ENCODE peak calls at places on chromosomes 2 and 18, in eight cellular contexts. One of them, this sample, is unnamed.

GRCh38 chr18:79522451-79523220 is 126.9 kb downstream of the NFATC1 start:
- DNase-seq in globus pallidus: no peak
- DNase-seq in hepatocyte: no peak
- DNase-seq in left cardiac atrium: no peak
- DNase-seq in NCI-H2081: no peak
- DNase-seq in stimulated activated CD4-positive, alpha-beta T cell treated with anti-CD3 and anti-CD28 coated beads, Interleukin-4, amount 100 ng/mL, for 48 hours: peak
- DNase-seq in glutamatergic neuron: no peak
- DNase-seq in T-cell: peak
- DNase-seq in this sample: peak

GRCh38 chr2:241040811-241041334 is 42.5 kb downstream of the SNED1 start:
- DNase-seq in globus pallidus: no peak
- DNase-seq in hepatocyte: no peak
- DNase-seq in left cardiac atrium: no peak
- DNase-seq in NCI-H2081: peak
- DNase-seq in stimulated activated CD4-positive, alpha-beta T cell treated with anti-CD3 and anti-CD28 coated beads, Interleukin-4, amount 100 ng/mL, for 48 hours: no peak
- DNase-seq in glutamatergic neuron: no peak
- DNase-seq in T-cell: no peak
- DNase-seq in this sample: no peak

GRCh38 chr2:237411683-237412349 is 2.1 kb downstream of the COL6A3 start:
- DNase-seq in globus pallidus: no peak
- DNase-seq in hepatocyte: peak
- DNase-seq in left cardiac atrium: no peak
- DNase-seq in NCI-H2081: no peak
- DNase-seq in stimulated activated CD4-positive, alpha-beta T cell treated with anti-CD3 and anti-CD28 coated beads, Interleukin-4, amount 100 ng/mL, for 48 hours: no peak
- DNase-seq in glutamatergic neuron: no peak
- DNase-seq in T-cell: no peak
- DNase-seq in this sample: no peak

GRCh38 chr18:34971313-34971712 is 69.9 kb upstream of the MAPRE2 start:
- DNase-seq in globus pallidus: no peak
- DNase-seq in hepatocyte: no peak
- DNase-seq in left cardiac atrium: no peak
- DNase-seq in NCI-H2081: no peak
- DNase-seq in stimulated activated CD4-positive, alpha-beta T cell treated with anti-CD3 and anti-CD28 coated beads, Interleukin-4, amount 100 ng/mL, for 48 hours: no peak
- DNase-seq in glutamatergic neuron: no peak
- DNase-seq in T-cell: no peak
- DNase-seq in this sample: no peak

GRCh38 chr2:142130111-142131015 is 453 bp downstream of the LRP1B start:
- DNase-seq in globus pallidus: no peak
- DNase-seq in hepatocyte: peak
- DNase-seq in left cardiac atrium: peak
- DNase-seq in NCI-H2081: peak
- DNase-seq in stimulated activated CD4-positive, alpha-beta T cell treated with anti-CD3 and anti-CD28 coated beads, Interleukin-4, amount 100 ng/mL, for 48 hours: no peak
- DNase-seq in glutamatergic neuron: peak
- DNase-seq in T-cell: no peak
- DNase-seq in this sample: peak

GRCh38 chr2:73085691-73086090 is 14.2 kb upstream of the SFXN5 start:
- DNase-seq in globus pallidus: peak
- DNase-seq in hepatocyte: peak
- DNase-seq in left cardiac atrium: peak
- DNase-seq in NCI-H2081: peak
- DNase-seq in stimulated activated CD4-positive, alpha-beta T cell treated with anti-CD3 and anti-CD28 coated beads, Interleukin-4, amount 100 ng/mL, for 48 hours: peak
- DNase-seq in glutamatergic neuron: peak
- DNase-seq in T-cell: peak
- DNase-seq in this sample: peak

GRCh38 chr2:199148076-199148845 is 309.5 kb downstream of the SATB2 start:
- DNase-seq in globus pallidus: no peak
- DNase-seq in hepatocyte: no peak
- DNase-seq in left cardiac atrium: no peak
- DNase-seq in NCI-H2081: no peak
- DNase-seq in stimulated activated CD4-positive, alpha-beta T cell treated with anti-CD3 and anti-CD28 coated beads, Interleukin-4, amount 100 ng/mL, for 48 hours: no peak
- DNase-seq in glutamatergic neuron: no peak
- DNase-seq in T-cell: no peak
- DNase-seq in this sample: no peak

GRCh38 chr2:11688222-11689069 is 18.5 kb upstream of the NTSR2 start:
- DNase-seq in globus pallidus: peak
- DNase-seq in hepatocyte: peak
- DNase-seq in left cardiac atrium: peak
- DNase-seq in NCI-H2081: peak
- DNase-seq in stimulated activated CD4-positive, alpha-beta T cell treated with anti-CD3 and anti-CD28 coated beads, Interleukin-4, amount 100 ng/mL, for 48 hours: peak
- DNase-seq in glutamatergic neuron: peak
- DNase-seq in T-cell: peak
- DNase-seq in this sample: peak

GRCh38 chr18:23646282-23646681 is 16.4 kb downstream of the ANKRD29 start:
- DNase-seq in globus pallidus: no peak
- DNase-seq in hepatocyte: no peak
- DNase-seq in left cardiac atrium: no peak
- DNase-seq in NCI-H2081: no peak
- DNase-seq in stimulated activated CD4-positive, alpha-beta T cell treated with anti-CD3 and anti-CD28 coated beads, Interleukin-4, amount 100 ng/mL, for 48 hours: no peak
- DNase-seq in glutamatergic neuron: no peak
- DNase-seq in T-cell: no peak
- DNase-seq in this sample: no peak

GRCh38 chr18:41767960-41768359 is 187.1 kb upstream of the PIK3C3 start:
- DNase-seq in globus pallidus: no peak
- DNase-seq in hepatocyte: peak
- DNase-seq in left cardiac atrium: no peak
- DNase-seq in NCI-H2081: no peak
- DNase-seq in stimulated activated CD4-positive, alpha-beta T cell treated with anti-CD3 and anti-CD28 coated beads, Interleukin-4, amount 100 ng/mL, for 48 hours: no peak
- DNase-seq in glutamatergic neuron: no peak
- DNase-seq in T-cell: no peak
- DNase-seq in this sample: no peak

GRCh38 chr2:8413589-8414135 is 268.2 kb upstream of the ID2 start:
- DNase-seq in globus pallidus: no peak
- DNase-seq in hepatocyte: peak
- DNase-seq in left cardiac atrium: no peak
- DNase-seq in NCI-H2081: no peak
- DNase-seq in stimulated activated CD4-positive, alpha-beta T cell treated with anti-CD3 and anti-CD28 coated beads, Interleukin-4, amount 100 ng/mL, for 48 hours: no peak
- DNase-seq in glutamatergic neuron: no peak
- DNase-seq in T-cell: no peak
- DNase-seq in this sample: peak

GRCh38 chr2:240642061-240642805 is 17.0 kb downstream of the GPR35 start:
- DNase-seq in globus pallidus: no peak
- DNase-seq in hepatocyte: no peak
- DNase-seq in left cardiac atrium: no peak
- DNase-seq in NCI-H2081: no peak
- DNase-seq in stimulated activated CD4-positive, alpha-beta T cell treated with anti-CD3 and anti-CD28 coated beads, Interleukin-4, amount 100 ng/mL, for 48 hours: no peak
- DNase-seq in glutamatergic neuron: no peak
- DNase-seq in T-cell: no peak
- DNase-seq in this sample: no peak

GRCh38 chr2:231069379-231070054 is 12.8 kb downstream of the PSMD1 start:
- DNase-seq in globus pallidus: no peak
- DNase-seq in hepatocyte: peak
- DNase-seq in left cardiac atrium: no peak
- DNase-seq in NCI-H2081: no peak
- DNase-seq in stimulated activated CD4-positive, alpha-beta T cell treated with anti-CD3 and anti-CD28 coated beads, Interleukin-4, amount 100 ng/mL, for 48 hours: no peak
- DNase-seq in glutamatergic neuron: no peak
- DNase-seq in T-cell: no peak
- DNase-seq in this sample: peak

GRCh38 chr18:21184396-21184996 is 57.5 kb upstream of the GREB1L start:
- DNase-seq in globus pallidus: no peak
- DNase-seq in hepatocyte: no peak
- DNase-seq in left cardiac atrium: no peak
- DNase-seq in NCI-H2081: no peak
- DNase-seq in stimulated activated CD4-positive, alpha-beta T cell treated with anti-CD3 and anti-CD28 coated beads, Interleukin-4, amount 100 ng/mL, for 48 hours: no peak
- DNase-seq in glutamatergic neuron: no peak
- DNase-seq in T-cell: no peak
- DNase-seq in this sample: no peak

GRCh38 chr2:158502984-158503383 is 46.2 kb downstream of the PKP4 start:
- DNase-seq in globus pallidus: no peak
- DNase-seq in hepatocyte: no peak
- DNase-seq in left cardiac atrium: no peak
- DNase-seq in NCI-H2081: no peak
- DNase-seq in stimulated activated CD4-positive, alpha-beta T cell treated with anti-CD3 and anti-CD28 coated beads, Interleukin-4, amount 100 ng/mL, for 48 hours: no peak
- DNase-seq in glutamatergic neuron: no peak
- DNase-seq in T-cell: no peak
- DNase-seq in this sample: no peak

GRCh38 chr18:3111523-3112240 is 98.7 kb upstream of the LPIN2 start:
- DNase-seq in globus pallidus: no peak
- DNase-seq in hepatocyte: no peak
- DNase-seq in left cardiac atrium: no peak
- DNase-seq in NCI-H2081: no peak
- DNase-seq in stimulated activated CD4-positive, alpha-beta T cell treated with anti-CD3 and anti-CD28 coated beads, Interleukin-4, amount 100 ng/mL, for 48 hours: no peak
- DNase-seq in glutamatergic neuron: no peak
- DNase-seq in T-cell: no peak
- DNase-seq in this sample: no peak

GRCh38 chr2:112001136-112001764 is 53.8 kb upstream of the TMEM87B start:
- DNase-seq in globus pallidus: no peak
- DNase-seq in hepatocyte: no peak
- DNase-seq in left cardiac atrium: no peak
- DNase-seq in NCI-H2081: no peak
- DNase-seq in stimulated activated CD4-positive, alpha-beta T cell treated with anti-CD3 and anti-CD28 coated beads, Interleukin-4, amount 100 ng/mL, for 48 hours: no peak
- DNase-seq in glutamatergic neuron: no peak
- DNase-seq in T-cell: no peak
- DNase-seq in this sample: no peak

GRCh38 chr2:190682168-190682567 is 33.3 kb downstream of the NAB1 start:
- DNase-seq in globus pallidus: no peak
- DNase-seq in hepatocyte: no peak
- DNase-seq in left cardiac atrium: no peak
- DNase-seq in NCI-H2081: no peak
- DNase-seq in stimulated activated CD4-positive, alpha-beta T cell treated with anti-CD3 and anti-CD28 coated beads, Interleukin-4, amount 100 ng/mL, for 48 hours: no peak
- DNase-seq in glutamatergic neuron: no peak
- DNase-seq in T-cell: no peak
- DNase-seq in this sample: no peak

GRCh38 chr2:25557179-25558036 is 116.0 kb downstream of the DTNB start:
- DNase-seq in globus pallidus: no peak
- DNase-seq in hepatocyte: no peak
- DNase-seq in left cardiac atrium: no peak
- DNase-seq in NCI-H2081: no peak
- DNase-seq in stimulated activated CD4-positive, alpha-beta T cell treated with anti-CD3 and anti-CD28 coated beads, Interleukin-4, amount 100 ng/mL, for 48 hours: no peak
- DNase-seq in glutamatergic neuron: no peak
- DNase-seq in T-cell: no peak
- DNase-seq in this sample: no peak

GRCh38 chr2:22998368-22998767 is 386.6 kb upstream of the KLHL29 start:
- DNase-seq in globus pallidus: no peak
- DNase-seq in hepatocyte: no peak
- DNase-seq in left cardiac atrium: no peak
- DNase-seq in NCI-H2081: no peak
- DNase-seq in stimulated activated CD4-positive, alpha-beta T cell treated with anti-CD3 and anti-CD28 coated beads, Interleukin-4, amount 100 ng/mL, for 48 hours: no peak
- DNase-seq in glutamatergic neuron: no peak
- DNase-seq in T-cell: no peak
- DNase-seq in this sample: no peak

GRCh38 chr18:73164430-73164829 is 296.6 kb upstream of the NETO1 start:
- DNase-seq in globus pallidus: no peak
- DNase-seq in hepatocyte: peak
- DNase-seq in left cardiac atrium: no peak
- DNase-seq in NCI-H2081: no peak
- DNase-seq in stimulated activated CD4-positive, alpha-beta T cell treated with anti-CD3 and anti-CD28 coated beads, Interleukin-4, amount 100 ng/mL, for 48 hours: no peak
- DNase-seq in glutamatergic neuron: no peak
- DNase-seq in T-cell: no peak
- DNase-seq in this sample: no peak

GRCh38 chr2:136025057-136025973 is 39.9 kb upstream of the DARS1 start:
- DNase-seq in globus pallidus: peak
- DNase-seq in hepatocyte: peak
- DNase-seq in left cardiac atrium: peak
- DNase-seq in NCI-H2081: peak
- DNase-seq in stimulated activated CD4-positive, alpha-beta T cell treated with anti-CD3 and anti-CD28 coated beads, Interleukin-4, amount 100 ng/mL, for 48 hours: peak
- DNase-seq in glutamatergic neuron: peak
- DNase-seq in T-cell: no peak
- DNase-seq in this sample: peak

GRCh38 chr18:27546991-27547390 is 361.9 kb upstream of the CHST9 start:
- DNase-seq in globus pallidus: no peak
- DNase-seq in hepatocyte: no peak
- DNase-seq in left cardiac atrium: no peak
- DNase-seq in NCI-H2081: no peak
- DNase-seq in stimulated activated CD4-positive, alpha-beta T cell treated with anti-CD3 and anti-CD28 coated beads, Interleukin-4, amount 100 ng/mL, for 48 hours: no peak
- DNase-seq in glutamatergic neuron: no peak
- DNase-seq in T-cell: no peak
- DNase-seq in this sample: no peak

GRCh38 chr2:9637330-9637729 is 6.5 kb upstream of the YWHAQ start:
- DNase-seq in globus pallidus: peak
- DNase-seq in hepatocyte: no peak
- DNase-seq in left cardiac atrium: no peak
- DNase-seq in NCI-H2081: no peak
- DNase-seq in stimulated activated CD4-positive, alpha-beta T cell treated with anti-CD3 and anti-CD28 coated beads, Interleukin-4, amount 100 ng/mL, for 48 hours: no peak
- DNase-seq in glutamatergic neuron: no peak
- DNase-seq in T-cell: no peak
- DNase-seq in this sample: no peak

GRCh38 chr2:25539141-25539540 is 134.2 kb downstream of the DTNB start:
- DNase-seq in globus pallidus: no peak
- DNase-seq in hepatocyte: no peak
- DNase-seq in left cardiac atrium: no peak
- DNase-seq in NCI-H2081: no peak
- DNase-seq in stimulated activated CD4-positive, alpha-beta T cell treated with anti-CD3 and anti-CD28 coated beads, Interleukin-4, amount 100 ng/mL, for 48 hours: no peak
- DNase-seq in glutamatergic neuron: no peak
- DNase-seq in T-cell: no peak
- DNase-seq in this sample: no peak

GRCh38 chr2:241064802-241065354 is 37.2 kb downstream of the MTERF4 start:
- DNase-seq in globus pallidus: no peak
- DNase-seq in hepatocyte: no peak
- DNase-seq in left cardiac atrium: no peak
- DNase-seq in NCI-H2081: no peak
- DNase-seq in stimulated activated CD4-positive, alpha-beta T cell treated with anti-CD3 and anti-CD28 coated beads, Interleukin-4, amount 100 ng/mL, for 48 hours: no peak
- DNase-seq in glutamatergic neuron: no peak
- DNase-seq in T-cell: no peak
- DNase-seq in this sample: no peak

GRCh38 chr2:64913357-64913869 is 75.8 kb upstream of the SLC1A4 start:
- DNase-seq in globus pallidus: no peak
- DNase-seq in hepatocyte: peak
- DNase-seq in left cardiac atrium: no peak
- DNase-seq in NCI-H2081: peak
- DNase-seq in stimulated activated CD4-positive, alpha-beta T cell treated with anti-CD3 and anti-CD28 coated beads, Interleukin-4, amount 100 ng/mL, for 48 hours: no peak
- DNase-seq in glutamatergic neuron: no peak
- DNase-seq in T-cell: no peak
- DNase-seq in this sample: peak

GRCh38 chr2:60884795-60885194 is 3.4 kb downstream of the REL start:
- DNase-seq in globus pallidus: no peak
- DNase-seq in hepatocyte: no peak
- DNase-seq in left cardiac atrium: no peak
- DNase-seq in NCI-H2081: no peak
- DNase-seq in stimulated activated CD4-positive, alpha-beta T cell treated with anti-CD3 and anti-CD28 coated beads, Interleukin-4, amount 100 ng/mL, for 48 hours: no peak
- DNase-seq in glutamatergic neuron: no peak
- DNase-seq in T-cell: no peak
- DNase-seq in this sample: peak

GRCh38 chr2:101999122-101999789 is 7.5 kb downstream of the IL1R2 start:
- DNase-seq in globus pallidus: no peak
- DNase-seq in hepatocyte: peak
- DNase-seq in left cardiac atrium: no peak
- DNase-seq in NCI-H2081: no peak
- DNase-seq in stimulated activated CD4-positive, alpha-beta T cell treated with anti-CD3 and anti-CD28 coated beads, Interleukin-4, amount 100 ng/mL, for 48 hours: no peak
- DNase-seq in glutamatergic neuron: no peak
- DNase-seq in T-cell: no peak
- DNase-seq in this sample: peak

GRCh38 chr2:111168528-111168929 is 47.8 kb downstream of the BCL2L11 start:
- DNase-seq in globus pallidus: no peak
- DNase-seq in hepatocyte: peak
- DNase-seq in left cardiac atrium: peak
- DNase-seq in NCI-H2081: no peak
- DNase-seq in stimulated activated CD4-positive, alpha-beta T cell treated with anti-CD3 and anti-CD28 coated beads, Interleukin-4, amount 100 ng/mL, for 48 hours: peak
- DNase-seq in glutamatergic neuron: no peak
- DNase-seq in T-cell: no peak
- DNase-seq in this sample: peak

GRCh38 chr2:158319269-158319668 is 137.3 kb downstream of the CCDC148 start:
- DNase-seq in globus pallidus: no peak
- DNase-seq in hepatocyte: no peak
- DNase-seq in left cardiac atrium: no peak
- DNase-seq in NCI-H2081: no peak
- DNase-seq in stimulated activated CD4-positive, alpha-beta T cell treated with anti-CD3 and anti-CD28 coated beads, Interleukin-4, amount 100 ng/mL, for 48 hours: no peak
- DNase-seq in glutamatergic neuron: no peak
- DNase-seq in T-cell: no peak
- DNase-seq in this sample: peak